ENCODE peak calls at places on chromosomes 13 and 19, in six cellular contexts. O is body of pancreas; H is upper lobe of left lung; K is stimulated activated CD8-positive, alpha-beta memory T cell treated with anti-CD3 and anti-CD28 coated beads, Interleukin-7, amount 100 ng/mL, for 1 hour; P is left cardiac atrium; C is nephron progenitor cell. M is an unnamed sample.

GRCh38 chr13:97388385-97388784 is 45.6 kb upstream of the RAP2A start:
- DNase-seq in O (no peak), H (no peak), K (no peak), P (no peak), C (no peak), M (no peak)

GRCh38 chr19:44447864-44448674 is at the start of gene ZNF229:
- DNase-seq in O (peak), H (peak), K (peak), P (peak), C (peak), M (no peak)

GRCh38 chr19:409006-409514 is at the start of gene C2CD4C:
- DNase-seq in O (peak), H (peak), K (no peak), P (peak), C (peak), M (no peak)

GRCh38 chr19:30539981-30540380 is 167.8 kb downstream of the ZNF536 start:
- DNase-seq in O (no peak), H (no peak), K (no peak), P (no peak), C (no peak), M (no peak)

GRCh38 chr19:10913716-10914340 is 14.6 kb downstream of the YIPF2 start:
- DNase-seq in O (no peak), H (peak), K (no peak), P (no peak), C (no peak), M (no peak)

GRCh38 chr13:51479199-51479523 is 26.3 kb upstream of the INTS6 start:
- DNase-seq in O (no peak), H (no peak), K (no peak), P (no peak), C (no peak), M (no peak)

GRCh38 chr13:63435668-63436275 is 2020.1 kb upstream of the PCDH20 start:
- DNase-seq in O (no peak), H (no peak), K (no peak), P (no peak), C (no peak), M (no peak)

GRCh38 chr13:112748947-112749346 is 59.1 kb downstream of the ATP11A start:
- DNase-seq in O (no peak), H (peak), K (no peak), P (peak), C (no peak), M (no peak)

GRCh38 chr19:17692566-17692965 is 4.4 kb upstream of the UNC13A start:
- DNase-seq in O (no peak), H (no peak), K (no peak), P (no peak), C (no peak), M (no peak)

GRCh38 chr19:54952591-54953344 is 5.4 kb upstream of the NLRP7 start:
- DNase-seq in O (no peak), H (no peak), K (no peak), P (peak), C (no peak), M (no peak)

GRCh38 chr13:82358284-82358683 is 1524.0 kb downstream of the SLITRK1 start:
- DNase-seq in O (no peak), H (no peak), K (no peak), P (no peak), C (no peak), M (no peak)

GRCh38 chr13:27396252-27396846 is 28.1 kb upstream of the GTF3A start:
- DNase-seq in O (no peak), H (no peak), K (no peak), P (no peak), C (no peak), M (no peak)

GRCh38 chr13:110350509-110350908 is 43.4 kb downstream of the COL4A2 start:
- DNase-seq in O (no peak), H (no peak), K (no peak), P (no peak), C (no peak), M (no peak)

GRCh38 chr13:27528908-27529307 is 78.5 kb upstream of the MTIF3 start:
- DNase-seq in O (no peak), H (no peak), K (no peak), P (no peak), C (no peak), M (no peak)

GRCh38 chr13:44768775-44769578 is 192.8 kb upstream of the TSC22D1 start:
- DNase-seq in O (peak), H (no peak), K (no peak), P (no peak), C (no peak), M (no peak)

GRCh38 chr13:76879876-76880270 is 6.3 kb downstream of the KCTD12 start:
- DNase-seq in O (no peak), H (no peak), K (no peak), P (no peak), C (no peak), M (no peak)

GRCh38 chr13:101398191-101398590 is 18.1 kb downstream of the NALCN start:
- DNase-seq in O (no peak), H (no peak), K (no peak), P (no peak), C (no peak), M (no peak)

GRCh38 chr19:46529622-46530451 is 34.2 kb upstream of the PNMA8B start:
- DNase-seq in O (peak), H (peak), K (peak), P (peak), C (peak), M (peak)

GRCh38 chr19:6753178-6754031 is 13.8 kb downstream of the SH2D3A start:
- DNase-seq in O (peak), H (peak), K (no peak), P (peak), C (peak), M (peak)

GRCh38 chr19:41089955-41090354 is 1.7 kb downstream of the CYP2A13 start:
- DNase-seq in O (no peak), H (peak), K (no peak), P (no peak), C (peak), M (no peak)

M was measured in GM12892.